ENCODE peak calls at places on chromosomes 7 and 10, in eight cellular contexts. One of them, this sample, is unnamed.

GRCh38 chr7:106609416-106609815 is 51.5 kb downstream of the CCDC71L start:
- DNase-seq in CD14-positive monocyte: no peak
- DNase-seq in pancreas: no peak
- DNase-seq in cardiac muscle cell: no peak
- DNase-seq in A549: no peak
- DNase-seq in GM06990: no peak
- DNase-seq in CD8-positive, alpha-beta T cell: no peak
- DNase-seq in body of pancreas: no peak
- DNase-seq in this sample: no peak

GRCh38 chr7:28093617-28094232 is 86.9 kb downstream of the JAZF1 start:
- DNase-seq in CD14-positive monocyte: peak
- DNase-seq in pancreas: peak
- DNase-seq in cardiac muscle cell: peak
- DNase-seq in A549: peak
- DNase-seq in GM06990: no peak
- DNase-seq in CD8-positive, alpha-beta T cell: no peak
- DNase-seq in body of pancreas: peak
- DNase-seq in this sample: peak

GRCh38 chr7:106659963-106660861 is 746 bp downstream of the CCDC71L start:
- DNase-seq in CD14-positive monocyte: peak
- DNase-seq in pancreas: peak
- DNase-seq in cardiac muscle cell: peak
- DNase-seq in A549: peak
- DNase-seq in GM06990: peak
- DNase-seq in CD8-positive, alpha-beta T cell: peak
- DNase-seq in body of pancreas: peak
- DNase-seq in this sample: peak

GRCh38 chr7:135271255-135271615 is 37.6 kb downstream of the STRA8 start:
- DNase-seq in CD14-positive monocyte: no peak
- DNase-seq in pancreas: no peak
- DNase-seq in cardiac muscle cell: no peak
- DNase-seq in A549: no peak
- DNase-seq in GM06990: no peak
- DNase-seq in CD8-positive, alpha-beta T cell: no peak
- DNase-seq in body of pancreas: no peak
- DNase-seq in this sample: no peak

GRCh38 chr10:7915923-7916322 is 97.6 kb downstream of the TAF3 start:
- DNase-seq in CD14-positive monocyte: no peak
- DNase-seq in pancreas: no peak
- DNase-seq in cardiac muscle cell: no peak
- DNase-seq in A549: no peak
- DNase-seq in GM06990: no peak
- DNase-seq in CD8-positive, alpha-beta T cell: no peak
- DNase-seq in body of pancreas: peak
- DNase-seq in this sample: peak

GRCh38 chr7:105594034-105594433 is 12.7 kb upstream of the EFCAB10 start:
- DNase-seq in CD14-positive monocyte: no peak
- DNase-seq in pancreas: no peak
- DNase-seq in cardiac muscle cell: no peak
- DNase-seq in A549: no peak
- DNase-seq in GM06990: no peak
- DNase-seq in CD8-positive, alpha-beta T cell: no peak
- DNase-seq in body of pancreas: no peak
- DNase-seq in this sample: peak

GRCh38 chr10:97915761-97916160 is 66.1 kb downstream of the GOLGA7B start:
- DNase-seq in CD14-positive monocyte: no peak
- DNase-seq in pancreas: no peak
- DNase-seq in cardiac muscle cell: no peak
- DNase-seq in A549: no peak
- DNase-seq in GM06990: no peak
- DNase-seq in CD8-positive, alpha-beta T cell: no peak
- DNase-seq in body of pancreas: no peak
- DNase-seq in this sample: no peak

GRCh38 chr10:60238408-60239100 is 151.1 kb downstream of the ANK3 start:
- DNase-seq in CD14-positive monocyte: no peak
- DNase-seq in pancreas: no peak
- DNase-seq in cardiac muscle cell: peak
- DNase-seq in A549: peak
- DNase-seq in GM06990: peak
- DNase-seq in CD8-positive, alpha-beta T cell: no peak
- DNase-seq in body of pancreas: peak
- DNase-seq in this sample: peak

GRCh38 chr10:16905304-16905703 is 88.1 kb upstream of the RSU1 start:
- DNase-seq in CD14-positive monocyte: no peak
- DNase-seq in pancreas: no peak
- DNase-seq in cardiac muscle cell: no peak
- DNase-seq in A549: no peak
- DNase-seq in GM06990: no peak
- DNase-seq in CD8-positive, alpha-beta T cell: no peak
- DNase-seq in body of pancreas: no peak
- DNase-seq in this sample: no peak

GRCh38 chr10:11337516-11337915 is 273.9 kb downstream of the USP6NL start:
- DNase-seq in CD14-positive monocyte: no peak
- DNase-seq in pancreas: no peak
- DNase-seq in cardiac muscle cell: no peak
- DNase-seq in A549: no peak
- DNase-seq in GM06990: no peak
- DNase-seq in CD8-positive, alpha-beta T cell: peak
- DNase-seq in body of pancreas: no peak
- DNase-seq in this sample: no peak

GRCh38 chr7:93374345-93374940 is 142.3 kb downstream of the VPS50 start:
- DNase-seq in CD14-positive monocyte: no peak
- DNase-seq in pancreas: no peak
- DNase-seq in cardiac muscle cell: peak
- DNase-seq in A549: peak
- DNase-seq in GM06990: peak
- DNase-seq in CD8-positive, alpha-beta T cell: no peak
- DNase-seq in body of pancreas: no peak
- DNase-seq in this sample: no peak

GRCh38 chr10:80459047-80459865 is 5.1 kb downstream of the TSPAN14 start:
- DNase-seq in CD14-positive monocyte: peak
- DNase-seq in pancreas: no peak
- DNase-seq in cardiac muscle cell: no peak
- DNase-seq in A549: no peak
- DNase-seq in GM06990: peak
- DNase-seq in CD8-positive, alpha-beta T cell: peak
- DNase-seq in body of pancreas: peak
- DNase-seq in this sample: no peak

GRCh38 chr10:100670828-100671479 is 74.4 kb upstream of the PAX2 start:
- DNase-seq in CD14-positive monocyte: no peak
- DNase-seq in pancreas: peak
- DNase-seq in cardiac muscle cell: peak
- DNase-seq in A549: peak
- DNase-seq in GM06990: peak
- DNase-seq in CD8-positive, alpha-beta T cell: peak
- DNase-seq in body of pancreas: peak
- DNase-seq in this sample: no peak

GRCh38 chr10:116961305-116962251 is 43.4 kb downstream of the SHTN1 start:
- DNase-seq in CD14-positive monocyte: no peak
- DNase-seq in pancreas: no peak
- DNase-seq in cardiac muscle cell: no peak
- DNase-seq in A549: no peak
- DNase-seq in GM06990: no peak
- DNase-seq in CD8-positive, alpha-beta T cell: no peak
- DNase-seq in body of pancreas: no peak
- DNase-seq in this sample: peak

GRCh38 chr10:9302142-9302746 is 1247.8 kb downstream of the GATA3 start:
- DNase-seq in CD14-positive monocyte: no peak
- DNase-seq in pancreas: no peak
- DNase-seq in cardiac muscle cell: peak
- DNase-seq in A549: peak
- DNase-seq in GM06990: no peak
- DNase-seq in CD8-positive, alpha-beta T cell: no peak
- DNase-seq in body of pancreas: peak
- DNase-seq in this sample: peak

GRCh38 chr10:42952358-42952757 is 124.5 kb upstream of the RET start:
- DNase-seq in CD14-positive monocyte: no peak
- DNase-seq in pancreas: peak
- DNase-seq in cardiac muscle cell: peak
- DNase-seq in A549: no peak
- DNase-seq in GM06990: no peak
- DNase-seq in CD8-positive, alpha-beta T cell: peak
- DNase-seq in body of pancreas: peak
- DNase-seq in this sample: peak

GRCh38 chr7:28410628-28411578 is 1.4 kb upstream of the CREB5 start:
- DNase-seq in CD14-positive monocyte: no peak
- DNase-seq in pancreas: peak
- DNase-seq in cardiac muscle cell: peak
- DNase-seq in A549: peak
- DNase-seq in GM06990: peak
- DNase-seq in CD8-positive, alpha-beta T cell: no peak
- DNase-seq in body of pancreas: no peak
- DNase-seq in this sample: no peak

GRCh38 chr7:684416-684815 is 42.1 kb upstream of the DNAAF5 start:
- DNase-seq in CD14-positive monocyte: no peak
- DNase-seq in pancreas: no peak
- DNase-seq in cardiac muscle cell: no peak
- DNase-seq in A549: no peak
- DNase-seq in GM06990: no peak
- DNase-seq in CD8-positive, alpha-beta T cell: no peak
- DNase-seq in body of pancreas: no peak
- DNase-seq in this sample: no peak

GRCh38 chr7:89988070-89988469 is 166.2 kb upstream of the STEAP1 start:
- DNase-seq in CD14-positive monocyte: no peak
- DNase-seq in pancreas: no peak
- DNase-seq in cardiac muscle cell: no peak
- DNase-seq in A549: no peak
- DNase-seq in GM06990: no peak
- DNase-seq in CD8-positive, alpha-beta T cell: no peak
- DNase-seq in body of pancreas: no peak
- DNase-seq in this sample: no peak

DNA sequence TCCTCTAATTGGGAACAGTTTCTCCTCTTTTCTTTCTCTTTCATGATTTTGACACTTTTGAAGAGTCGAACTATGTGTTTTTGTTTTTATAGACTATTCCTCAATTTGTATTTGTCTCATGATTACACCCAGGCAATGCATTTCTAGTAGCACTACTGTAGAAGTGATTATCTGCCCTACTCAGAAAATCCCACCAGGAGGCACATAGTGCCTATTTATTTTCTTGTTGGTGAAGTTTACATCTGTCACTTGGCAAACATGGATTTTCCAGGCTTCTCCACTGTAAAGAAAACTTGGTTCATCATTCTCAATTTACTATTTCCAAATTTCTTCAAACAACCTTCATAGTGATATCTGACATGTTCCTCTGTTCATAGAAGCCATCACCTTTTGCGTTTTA is 893.9 kb downstream of the CCSER2 start:
- DNase-seq in CD14-positive monocyte: no peak
- DNase-seq in pancreas: no peak
- DNase-seq in cardiac muscle cell: no peak
- DNase-seq in A549: no peak
- DNase-seq in GM06990: no peak
- DNase-seq in CD8-positive, alpha-beta T cell: no peak
- DNase-seq in body of pancreas: no peak
- DNase-seq in this sample: no peak
- TF ChIP-seq CTCF in CD14-positive monocyte: no peak
- TF ChIP-seq CTCF in pancreas: no peak
- TF ChIP-seq CTCF in cardiac muscle cell: no peak
- TF ChIP-seq CTCF in A549: no peak
- TF ChIP-seq CTCF in GM06990: no peak
- TF ChIP-seq CTCF in CD8-positive, alpha-beta T cell: no peak
- TF ChIP-seq CTCF in body of pancreas: no peak
- TF ChIP-seq CTCF in this sample: no peak

GRCh38 chr10:69361303-69361614 is 55.5 kb downstream of the TACR2 start:
- DNase-seq in CD14-positive monocyte: no peak
- DNase-seq in pancreas: peak
- DNase-seq in cardiac muscle cell: no peak
- DNase-seq in A549: peak
- DNase-seq in GM06990: no peak
- DNase-seq in CD8-positive, alpha-beta T cell: no peak
- DNase-seq in body of pancreas: peak
- DNase-seq in this sample: peak
- TF ChIP-seq CTCF in CD14-positive monocyte: no peak
- TF ChIP-seq CTCF in pancreas: no peak
- TF ChIP-seq CTCF in cardiac muscle cell: no peak
- TF ChIP-seq CTCF in A549: no peak
- TF ChIP-seq CTCF in GM06990: no peak
- TF ChIP-seq CTCF in CD8-positive, alpha-beta T cell: no peak
- TF ChIP-seq CTCF in body of pancreas: no peak
- TF ChIP-seq CTCF in this sample: no peak

GRCh38 chr10:86684305-86684704 is 16.0 kb downstream of the LDB3 start:
- DNase-seq in CD14-positive monocyte: no peak
- DNase-seq in pancreas: no peak
- DNase-seq in cardiac muscle cell: peak
- DNase-seq in A549: no peak
- DNase-seq in GM06990: no peak
- DNase-seq in CD8-positive, alpha-beta T cell: no peak
- DNase-seq in body of pancreas: no peak
- DNase-seq in this sample: no peak
- TF ChIP-seq CTCF in CD14-positive monocyte: no peak
- TF ChIP-seq CTCF in pancreas: no peak
- TF ChIP-seq CTCF in cardiac muscle cell: peak
- TF ChIP-seq CTCF in A549: peak
- TF ChIP-seq CTCF in GM06990: no peak
- TF ChIP-seq CTCF in CD8-positive, alpha-beta T cell: no peak
- TF ChIP-seq CTCF in body of pancreas: no peak
- TF ChIP-seq CTCF in this sample: peak

GRCh38 chr10:74988787-74989574 is 122.5 kb upstream of the SAMD8 start:
- DNase-seq in CD14-positive monocyte: no peak
- DNase-seq in pancreas: no peak
- DNase-seq in cardiac muscle cell: no peak
- DNase-seq in A549: no peak
- DNase-seq in GM06990: no peak
- DNase-seq in CD8-positive, alpha-beta T cell: no peak
- DNase-seq in body of pancreas: no peak
- DNase-seq in this sample: no peak

GRCh38 chr10:74988055-74988773 is 123.2 kb upstream of the SAMD8 start:
- DNase-seq in CD14-positive monocyte: no peak
- DNase-seq in pancreas: no peak
- DNase-seq in cardiac muscle cell: no peak
- DNase-seq in A549: no peak
- DNase-seq in GM06990: no peak
- DNase-seq in CD8-positive, alpha-beta T cell: no peak
- DNase-seq in body of pancreas: no peak
- DNase-seq in this sample: no peak

GRCh38 chr10:74992068-74992467 is 119.4 kb upstream of the SAMD8 start:
- DNase-seq in CD14-positive monocyte: no peak
- DNase-seq in pancreas: no peak
- DNase-seq in cardiac muscle cell: no peak
- DNase-seq in A549: no peak
- DNase-seq in GM06990: no peak
- DNase-seq in CD8-positive, alpha-beta T cell: no peak
- DNase-seq in body of pancreas: no peak
- DNase-seq in this sample: no peak

GRCh38 chr10:74993649-74994048 is 117.8 kb upstream of the SAMD8 start:
- DNase-seq in CD14-positive monocyte: no peak
- DNase-seq in pancreas: no peak
- DNase-seq in cardiac muscle cell: no peak
- DNase-seq in A549: no peak
- DNase-seq in GM06990: no peak
- DNase-seq in CD8-positive, alpha-beta T cell: no peak
- DNase-seq in body of pancreas: no peak
- DNase-seq in this sample: no peak

DNA sequence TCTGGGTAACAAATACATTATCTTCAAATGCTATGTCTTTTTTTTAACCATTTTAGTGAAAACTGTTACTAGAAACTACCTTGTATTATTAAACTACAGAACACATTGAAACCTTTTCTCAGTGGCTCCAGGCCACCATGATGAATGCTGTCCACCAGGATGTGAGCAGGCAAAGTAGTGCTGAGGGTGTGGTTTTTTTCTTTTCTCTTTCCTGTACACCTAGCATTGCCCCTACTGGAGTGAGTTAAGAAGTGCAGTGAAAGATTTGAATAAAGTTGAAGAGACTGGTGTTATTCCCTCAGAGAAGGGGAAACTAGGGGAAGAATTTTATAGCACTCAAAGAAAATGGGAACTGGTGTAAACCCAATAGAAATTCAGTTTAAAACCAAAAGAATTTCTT is 120.0 kb upstream of the SAMD8 start:
- DNase-seq in CD14-positive monocyte: no peak
- DNase-seq in pancreas: no peak
- DNase-seq in cardiac muscle cell: peak
- DNase-seq in A549: peak
- DNase-seq in GM06990: no peak
- DNase-seq in CD8-positive, alpha-beta T cell: no peak
- DNase-seq in body of pancreas: no peak
- DNase-seq in this sample: no peak
- TF ChIP-seq CTCF in CD14-positive monocyte: no peak
- TF ChIP-seq CTCF in pancreas: no peak
- TF ChIP-seq CTCF in cardiac muscle cell: peak
- TF ChIP-seq CTCF in A549: peak
- TF ChIP-seq CTCF in GM06990: peak
- TF ChIP-seq CTCF in CD8-positive, alpha-beta T cell: peak
- TF ChIP-seq CTCF in body of pancreas: no peak
- TF ChIP-seq CTCF in this sample: no peak